ENCODE peak calls at places on chromosomes 5 and 9, in ten cellular contexts. S, R, H, M, L, I, J, X, D and Y are unnamed samples.

GRCh38 chr9:89524888-89525385 is 27.0 kb upstream of the SEMA4D start:
- DNase-seq in S (no peak), R (no peak), H (no peak), M (no peak), L (no peak), I (no peak), J (no peak), X (peak), D (no peak), Y (no peak)

GRCh38 chr9:131629827-131630205 is 84.5 kb downstream of the PRRT1B start:
- DNase-seq in S (no peak), R (no peak), H (no peak), M (no peak), L (no peak), I (no peak), J (no peak), X (no peak), D (no peak), Y (no peak)

GRCh38 chr9:95505072-95505471 is 11.7 kb downstream of the PTCH1 start:
- DNase-seq in S (no peak), R (no peak), H (no peak), M (no peak), L (no peak), I (no peak), J (no peak), X (no peak), D (no peak), Y (no peak)

GRCh38 chr9:80994892-80995291 is 694.5 kb downstream of the TLE1 start:
- DNase-seq in S (no peak), R (peak), H (no peak), M (no peak), L (no peak), I (peak), J (no peak), X (no peak), D (no peak), Y (no peak)

GRCh38 chr5:151141535-151141934 is 16.0 kb downstream of the ANXA6 start:
- DNase-seq in S (no peak), R (no peak), H (no peak), M (peak), L (no peak), I (peak), J (no peak), X (no peak), D (no peak), Y (peak)

GRCh38 chr9:110058304-110058953 is 149.5 kb downstream of the C9orf152 start:
- DNase-seq in S (peak), R (no peak), H (peak), M (peak), L (peak), I (peak), J (no peak), X (peak), D (no peak), Y (peak)

GRCh38 chr5:98187945-98188344 is 585.5 kb upstream of the RGMB start:
- DNase-seq in S (no peak), R (no peak), H (no peak), M (no peak), L (no peak), I (no peak), J (no peak), X (no peak), D (no peak), Y (no peak)

GRCh38 chr5:2917093-2917492 is 165.6 kb upstream of the IRX2 start:
- DNase-seq in S (no peak), R (no peak), H (no peak), M (no peak), L (no peak), I (no peak), J (no peak), X (no peak), D (no peak), Y (no peak)

GRCh38 chr5:38666668-38667498 is 110.4 kb upstream of the LIFR start:
- DNase-seq in S (no peak), R (no peak), H (no peak), M (no peak), L (peak), I (no peak), J (no peak), X (no peak), D (no peak), Y (peak)

GRCh38 chr5:173222466-173222865 is 12.5 kb downstream of the NKX2-5 start:
- DNase-seq in S (no peak), R (no peak), H (no peak), M (no peak), L (no peak), I (no peak), J (no peak), X (no peak), D (no peak), Y (no peak)

GRCh38 chr5:44336708-44337107 is 52.5 kb downstream of the FGF10 start:
- DNase-seq in S (no peak), R (no peak), H (no peak), M (no peak), L (no peak), I (no peak), J (no peak), X (no peak), D (no peak), Y (no peak)

GRCh38 chr5:102152906-102153787 is 142.9 kb downstream of the SLCO4C1 start:
- DNase-seq in S (peak), R (no peak), H (peak), M (no peak), L (no peak), I (peak), J (no peak), X (no peak), D (peak), Y (no peak)

GRCh38 chr9:98750396-98751060 is 41.8 kb upstream of the GABBR2 start:
- DNase-seq in S (no peak), R (no peak), H (no peak), M (no peak), L (no peak), I (no peak), J (no peak), X (no peak), D (no peak), Y (no peak)

GRCh38 chr5:127399068-127399467 is 108.5 kb downstream of the MEGF10 start:
- DNase-seq in S (no peak), R (no peak), H (no peak), M (no peak), L (no peak), I (no peak), J (no peak), X (no peak), D (no peak), Y (no peak)

GRCh38 chr5:84181093-84181492 is 203.6 kb downstream of the EDIL3 start:
- DNase-seq in S (no peak), R (no peak), H (no peak), M (no peak), L (no peak), I (no peak), J (no peak), X (no peak), D (no peak), Y (no peak)

GRCh38 chr9:117160254-117160653 is 254.6 kb downstream of the ASTN2 start:
- DNase-seq in S (no peak), R (no peak), H (no peak), M (no peak), L (no peak), I (no peak), J (no peak), X (no peak), D (no peak), Y (no peak)

GRCh38 chr5:112348387-112348786 is 70.7 kb downstream of the EPB41L4A start:
- DNase-seq in S (no peak), R (no peak), H (no peak), M (no peak), L (no peak), I (no peak), J (no peak), X (no peak), D (no peak), Y (no peak)

GRCh38 chr5:147387109-147387508 is 122.8 kb downstream of the DPYSL3 start:
- DNase-seq in S (no peak), R (no peak), H (no peak), M (no peak), L (no peak), I (no peak), J (no peak), X (no peak), D (no peak), Y (no peak)

GRCh38 chr5:159385994-159386711 is 55.9 kb upstream of the IL12B start:
- DNase-seq in S (no peak), R (no peak), H (no peak), M (no peak), L (no peak), I (no peak), J (no peak), X (no peak), D (no peak), Y (no peak)

GRCh38 chr5:55226934-55227737 is at the start of gene MCIDAS:
- DNase-seq in S (no peak), R (no peak), H (peak), M (peak), L (peak), I (peak), J (no peak), X (peak), D (peak), Y (peak)

GRCh38 chr9:94145640-94146039 is 61.4 kb downstream of the PTPDC1 start:
- DNase-seq in S (no peak), R (no peak), H (no peak), M (no peak), L (no peak), I (no peak), J (no peak), X (no peak), D (no peak), Y (no peak)

GRCh38 chr9:134204991-134205578 is 40.7 kb upstream of the RNU6ATAC start:
- DNase-seq in S (peak), R (no peak), H (no peak), M (no peak), L (no peak), I (no peak), J (no peak), X (no peak), D (no peak), Y (peak)

GRCh38 chr5:3226171-3226570 is 369.5 kb upstream of the IRX1 start:
- DNase-seq in S (no peak), R (no peak), H (no peak), M (no peak), L (no peak), I (no peak), J (no peak), X (no peak), D (no peak), Y (peak)

GRCh38 chr5:20034717-20035116 is 46.7 kb upstream of the CDH18 start:
- DNase-seq in S (no peak), R (no peak), H (no peak), M (no peak), L (no peak), I (no peak), J (no peak), X (no peak), D (no peak), Y (no peak)

GRCh38 chr5:51398875-51399635 is 15.8 kb downstream of the ISL1 start:
- DNase-seq in S (no peak), R (no peak), H (no peak), M (no peak), L (no peak), I (no peak), J (no peak), X (no peak), D (no peak), Y (no peak)

GRCh38 chr5:122195784-122196394 is 66.5 kb downstream of the ZNF474 start:
- DNase-seq in S (peak), R (no peak), H (no peak), M (no peak), L (no peak), I (peak), J (peak), X (peak), D (peak), Y (no peak)

GRCh38 chr5:59041355-59041754 is 458.5 kb downstream of the RAB3C start:
- DNase-seq in S (no peak), R (no peak), H (no peak), M (no peak), L (no peak), I (no peak), J (no peak), X (no peak), D (no peak), Y (no peak)

GRCh38 chr5:141598389-141599360 is 20.1 kb downstream of the DIAPH1 start:
- DNase-seq in S (no peak), R (no peak), H (no peak), M (no peak), L (no peak), I (no peak), J (no peak), X (no peak), D (no peak), Y (no peak)